ENCODE peak calls at places on chromosome 11, in four cellular contexts. One of them, this sample, is unnamed.

GRCh38 chr11:120527111-120527748 is 15.7 kb downstream of the GRIK4 start:
- DNase-seq in omental fat pad: no peak
- DNase-seq in epithelial cell of esophagus: no peak
- DNase-seq in heart right ventricle: no peak
- DNase-seq in this sample: peak; percentile 36

GRCh38 chr11:62133328-62134065 is 9.7 kb downstream of the INCENP start:
- DNase-seq in omental fat pad: no peak
- DNase-seq in heart right ventricle: no peak
- DNase-seq in epithelial cell of esophagus: no peak
- DNase-seq in this sample: no peak

GRCh38 chr11:93059074-93059957 is 89.9 kb downstream of the MTNR1B start:
- DNase-seq in omental fat pad: no peak
- DNase-seq in heart right ventricle: no peak
- DNase-seq in epithelial cell of esophagus: peak; percentile 25
- DNase-seq in this sample: no peak

GRCh38 chr11:7030836-7031235 is 10.6 kb downstream of the NLRP14 start:
- DNase-seq in heart right ventricle: no peak
- DNase-seq in epithelial cell of esophagus: no peak
- DNase-seq in omental fat pad: no peak
- DNase-seq in this sample: no peak

GRCh38 chr11:116693206-116694016 is 79.4 kb downstream of the BUD13 start:
- DNase-seq in epithelial cell of esophagus: peak; percentile 90
- DNase-seq in heart right ventricle: no peak
- DNase-seq in omental fat pad: no peak
- DNase-seq in this sample: no peak

GRCh38 chr11:12900496-12900895 is 108.6 kb upstream of the RASSF10 start:
- DNase-seq in omental fat pad: no peak
- DNase-seq in heart right ventricle: no peak
- DNase-seq in epithelial cell of esophagus: peak; percentile 91
- DNase-seq in this sample: no peak

GRCh38 chr11:19092342-19092741 is 24.6 kb upstream of the ZDHHC13 start:
- DNase-seq in heart right ventricle: no peak
- DNase-seq in epithelial cell of esophagus: no peak
- DNase-seq in omental fat pad: no peak
- DNase-seq in this sample: no peak

GRCh38 chr11:125483592-125483991 is 12.5 kb downstream of the FEZ1 start:
- DNase-seq in epithelial cell of esophagus: peak; percentile 50
- DNase-seq in heart right ventricle: no peak
- DNase-seq in omental fat pad: no peak
- DNase-seq in this sample: no peak

GRCh38 chr11:93603671-93604070 is 57.8 kb upstream of the CEP295 start:
- DNase-seq in epithelial cell of esophagus: no peak
- DNase-seq in heart right ventricle: no peak
- DNase-seq in omental fat pad: no peak
- DNase-seq in this sample: no peak

GRCh38 chr11:124740277-124740882 is 638 bp downstream of the NRGN start:
- DNase-seq in omental fat pad: no peak
- DNase-seq in heart right ventricle: no peak
- DNase-seq in epithelial cell of esophagus: peak; percentile 63
- DNase-seq in this sample: peak; percentile 40

GRCh38 chr11:45774786-45775185 is 30.2 kb upstream of the SLC35C1 start:
- DNase-seq in epithelial cell of esophagus: no peak
- DNase-seq in omental fat pad: no peak
- DNase-seq in heart right ventricle: no peak
- DNase-seq in this sample: no peak

GRCh38 chr11:84780689-84781293 is 846.4 kb downstream of the DLG2 start:
- DNase-seq in omental fat pad: no peak
- DNase-seq in epithelial cell of esophagus: peak; percentile 48
- DNase-seq in heart right ventricle: no peak
- DNase-seq in this sample: no peak

GRCh38 chr11:9862981-9863380 is 199.1 kb downstream of the SWAP70 start:
- DNase-seq in heart right ventricle: no peak
- DNase-seq in epithelial cell of esophagus: no peak
- DNase-seq in omental fat pad: no peak
- DNase-seq in this sample: no peak

DNA sequence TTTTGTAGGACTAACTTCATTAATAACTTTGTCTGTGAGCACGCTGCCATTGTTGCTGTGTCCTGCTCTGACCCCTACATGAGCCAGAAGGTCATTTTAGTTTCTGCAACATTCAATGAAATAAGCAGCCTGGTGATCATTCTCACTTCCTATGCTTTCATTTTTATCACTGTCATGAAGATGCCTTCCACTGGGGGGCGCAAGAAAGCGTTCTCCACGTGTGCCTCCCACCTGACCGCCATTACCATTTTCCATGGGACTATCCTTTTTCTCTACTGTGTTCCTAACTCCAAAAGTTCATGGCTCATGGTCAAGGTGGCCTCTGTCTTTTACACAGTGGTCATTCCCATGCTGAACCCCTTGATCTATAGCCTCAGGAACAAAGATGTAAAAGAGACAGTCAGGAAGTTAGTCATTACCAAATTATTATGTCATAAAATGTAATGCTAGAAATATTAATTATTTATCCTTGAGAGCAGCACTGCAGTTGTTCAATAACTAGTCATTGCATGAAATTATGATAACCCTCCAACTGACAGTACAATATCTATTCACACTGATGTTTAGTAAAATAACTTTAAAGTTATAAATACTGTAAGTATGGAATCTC is 46.4 kb upstream of the OR5D13 start:
- DNase-seq in omental fat pad: no peak
- DNase-seq in heart right ventricle: no peak
- DNase-seq in epithelial cell of esophagus: no peak
- DNase-seq in this sample: no peak
- TF ChIP-seq CTCF in omental fat pad: no peak
- TF ChIP-seq CTCF in heart right ventricle: no peak
- TF ChIP-seq CTCF in epithelial cell of esophagus: no peak
- TF ChIP-seq CTCF in this sample: no peak

DNA sequence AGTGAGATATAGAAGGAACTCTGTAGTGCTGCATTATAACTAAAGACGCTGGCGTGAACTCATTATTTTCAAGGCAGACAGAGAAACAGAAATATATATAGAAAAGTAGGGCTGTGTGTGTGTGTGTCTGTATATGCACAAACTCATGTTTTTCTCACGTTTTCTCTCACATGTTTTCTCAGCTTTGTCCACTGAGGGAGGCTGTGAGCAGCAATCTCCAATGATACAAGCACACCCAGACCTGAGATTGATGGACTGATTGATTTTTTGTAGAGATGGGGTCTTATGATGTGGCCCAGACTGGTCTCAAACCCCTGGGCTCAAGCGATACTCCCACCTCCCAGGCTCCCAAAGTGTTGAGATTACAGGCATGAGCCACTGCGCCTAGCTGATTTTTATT is 122.5 kb downstream of the SERGEF start:
- DNase-seq in epithelial cell of esophagus: no peak
- DNase-seq in heart right ventricle: no peak
- DNase-seq in omental fat pad: no peak
- DNase-seq in this sample: no peak
- TF ChIP-seq CTCF in epithelial cell of esophagus: no peak
- TF ChIP-seq CTCF in heart right ventricle: no peak
- TF ChIP-seq CTCF in omental fat pad: no peak
- TF ChIP-seq CTCF in this sample: no peak

DNA sequence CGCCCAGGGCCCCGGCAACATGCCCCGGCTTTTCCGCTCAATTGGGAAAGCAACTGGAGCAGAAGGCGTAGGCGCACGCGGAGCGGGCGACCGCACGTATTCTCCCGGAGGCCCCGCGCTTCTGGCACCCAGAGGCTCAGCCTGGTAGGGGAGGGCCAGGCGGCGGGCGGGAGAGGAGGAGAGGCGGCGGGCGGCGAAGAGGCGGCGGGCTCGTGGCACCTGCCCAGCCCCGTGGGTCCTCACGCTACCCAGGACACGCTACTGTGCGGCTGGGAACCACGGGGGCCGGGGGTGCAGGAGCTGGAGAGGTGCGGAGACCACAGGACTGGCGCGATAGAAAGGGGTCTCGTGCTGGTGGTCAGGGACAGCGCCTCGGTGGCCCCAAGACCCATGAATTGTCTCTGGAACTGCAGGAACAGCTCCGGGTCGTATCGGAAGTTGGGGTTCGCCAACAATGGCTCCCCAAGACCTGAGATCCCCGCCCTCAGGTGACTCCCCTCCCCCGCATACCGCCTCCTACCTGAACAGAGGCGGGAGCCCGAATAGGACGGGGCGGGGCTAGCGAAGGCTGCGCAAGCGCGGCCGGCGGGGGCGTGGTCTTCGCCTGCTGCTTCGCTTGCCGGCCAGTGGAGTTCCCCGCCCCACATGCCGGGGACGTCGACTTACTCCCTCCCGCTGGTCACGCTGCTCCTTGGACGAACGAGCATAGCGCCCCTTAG is at the start of gene SLC37A4:
- DNase-seq in epithelial cell of esophagus: peak; percentile 99
- DNase-seq in heart right ventricle: peak; percentile 97
- DNase-seq in omental fat pad: peak; percentile 84
- DNase-seq in this sample: peak; percentile 98
- TF ChIP-seq CTCF in epithelial cell of esophagus: peak; percentile 86
- TF ChIP-seq CTCF in heart right ventricle: no peak
- TF ChIP-seq CTCF in omental fat pad: no peak
- TF ChIP-seq CTCF in this sample: no peak

GRCh38 chr11:77819411-77819920 is 1.1 kb downstream of the RSF1 start:
- DNase-seq in epithelial cell of esophagus: peak; percentile 91
- DNase-seq in omental fat pad: peak; percentile 48
- DNase-seq in heart right ventricle: peak; percentile 84
- DNase-seq in this sample: peak; percentile 86
- TF ChIP-seq CTCF in epithelial cell of esophagus: peak; percentile 33
- TF ChIP-seq CTCF in omental fat pad: no peak
- TF ChIP-seq CTCF in heart right ventricle: no peak
- TF ChIP-seq CTCF in this sample: peak; percentile 51

DNA sequence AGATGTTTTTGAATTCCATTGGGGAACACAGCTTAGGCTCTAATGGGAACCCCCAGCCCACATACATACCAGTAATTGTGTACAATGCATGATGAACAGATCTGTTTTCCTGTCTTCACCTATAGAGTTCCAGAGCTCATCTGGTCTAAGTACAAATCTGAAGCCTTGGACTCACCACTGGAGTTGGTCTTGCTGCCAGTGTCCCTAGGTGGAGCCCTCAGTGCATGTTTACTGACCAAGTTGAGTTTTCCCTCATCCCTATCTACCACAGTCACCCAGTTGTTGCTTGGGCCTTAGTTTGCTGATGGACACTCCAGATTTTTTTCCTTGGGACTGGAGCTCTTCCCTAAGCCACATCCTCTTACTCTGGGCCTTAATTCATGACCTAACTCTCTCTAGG is 159.2 kb upstream of the DDI1 start:
- DNase-seq in epithelial cell of esophagus: no peak
- DNase-seq in omental fat pad: no peak
- DNase-seq in heart right ventricle: no peak
- DNase-seq in this sample: no peak
- TF ChIP-seq CTCF in epithelial cell of esophagus: no peak
- TF ChIP-seq CTCF in omental fat pad: no peak
- TF ChIP-seq CTCF in heart right ventricle: no peak
- TF ChIP-seq CTCF in this sample: no peak

GRCh38 chr11:43278302-43278956 is 33.4 kb upstream of the API5 start:
- DNase-seq in epithelial cell of esophagus: peak; percentile 39
- DNase-seq in omental fat pad: no peak
- DNase-seq in heart right ventricle: no peak
- DNase-seq in this sample: no peak
- TF ChIP-seq CTCF in epithelial cell of esophagus: peak; percentile 31
- TF ChIP-seq CTCF in omental fat pad: no peak
- TF ChIP-seq CTCF in heart right ventricle: no peak
- TF ChIP-seq CTCF in this sample: peak; percentile 57

GRCh38 chr11:17496406-17496805 is 19.8 kb upstream of the ABCC8 start:
- DNase-seq in heart right ventricle: no peak
- DNase-seq in epithelial cell of esophagus: peak; percentile 10
- DNase-seq in omental fat pad: no peak
- DNase-seq in this sample: no peak
- TF ChIP-seq CTCF in heart right ventricle: no peak
- TF ChIP-seq CTCF in epithelial cell of esophagus: no peak
- TF ChIP-seq CTCF in omental fat pad: no peak
- TF ChIP-seq CTCF in this sample: no peak

DNA sequence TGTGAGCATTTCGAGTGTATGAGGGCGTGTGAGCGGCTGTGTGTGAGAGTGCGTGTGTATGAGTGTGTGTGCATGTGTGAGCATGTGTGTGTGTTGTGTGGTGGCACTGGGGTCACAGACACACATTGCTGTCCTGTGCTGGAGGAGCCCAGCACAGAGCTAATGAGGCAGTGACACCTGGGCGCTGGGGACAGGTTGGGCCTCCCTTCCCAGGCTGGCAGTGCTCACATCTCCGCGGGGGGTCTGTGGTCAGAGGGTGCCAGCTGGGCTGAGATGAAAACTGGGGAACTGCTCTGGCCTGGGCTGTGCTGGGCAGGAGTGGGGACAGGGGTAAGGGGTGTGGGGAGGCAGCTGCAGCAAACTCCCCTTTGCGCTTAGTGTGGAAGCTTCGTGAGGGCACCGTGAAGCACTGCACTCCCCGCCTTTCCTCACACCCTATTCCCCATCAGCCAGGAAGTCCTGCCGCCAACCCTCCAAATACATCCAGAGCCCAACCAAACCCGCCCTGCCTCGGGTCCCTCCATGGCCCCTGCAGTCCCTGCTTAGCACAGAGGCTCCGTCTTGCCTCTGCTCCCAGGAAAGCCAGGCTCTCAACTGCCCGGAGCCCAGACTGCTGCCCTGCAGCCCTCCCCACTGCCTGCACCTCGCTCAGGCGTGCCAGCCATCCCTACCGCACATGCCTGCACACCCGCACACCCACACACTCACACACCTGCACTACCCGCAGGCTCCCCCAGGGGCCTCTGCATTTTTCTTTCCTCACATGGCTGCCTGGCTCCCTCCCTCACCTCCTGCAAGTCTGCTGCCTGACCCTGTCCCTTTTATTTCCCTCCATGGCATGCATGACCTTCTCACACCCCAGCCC is 62.0 kb upstream of the THY1 start:
- DNase-seq in epithelial cell of esophagus: peak; percentile 16
- DNase-seq in heart right ventricle: no peak
- DNase-seq in omental fat pad: no peak
- DNase-seq in this sample: no peak
- TF ChIP-seq CTCF in epithelial cell of esophagus: peak; percentile 30
- TF ChIP-seq CTCF in heart right ventricle: no peak
- TF ChIP-seq CTCF in omental fat pad: no peak
- TF ChIP-seq CTCF in this sample: no peak

This sample was measured in left ventricle myocardium inferior.